ENCODE peak calls at places on chromosomes 7 and 10, in seven cellular contexts. One of them, this sample, is unnamed.
A peak's percentile ranks its signal among the peaks of the same experiment; 100 is the strongest.

GRCh38 chr10:110527731-110528171 is 30.0 kb downstream of the DUSP5 start:
- DNase-seq in tibial artery: no peak
- DNase-seq in choroid plexus epithelial cell: peak; percentile 78
- DNase-seq in astrocyte of the cerebellum: no peak
- DNase-seq in esophagus squamous epithelium: no peak
- DNase-seq in fibroblast of the aortic adventitia: peak; percentile 49
- DNase-seq in left ventricle myocardium inferior: no peak
- DNase-seq in this sample: no peak

GRCh38 chr10:127880557-127880956 is 12.2 kb downstream of the CLRN3 start:
- DNase-seq in tibial artery: no peak
- DNase-seq in choroid plexus epithelial cell: no peak
- DNase-seq in astrocyte of the cerebellum: no peak
- DNase-seq in esophagus squamous epithelium: no peak
- DNase-seq in fibroblast of the aortic adventitia: no peak
- DNase-seq in left ventricle myocardium inferior: no peak
- DNase-seq in this sample: peak; percentile 9

GRCh38 chr7:123177442-123177841 is 22.3 kb downstream of the SLC13A1 start:
- DNase-seq in tibial artery: no peak
- DNase-seq in choroid plexus epithelial cell: no peak
- DNase-seq in astrocyte of the cerebellum: no peak
- DNase-seq in esophagus squamous epithelium: no peak
- DNase-seq in fibroblast of the aortic adventitia: no peak
- DNase-seq in left ventricle myocardium inferior: no peak
- DNase-seq in this sample: no peak

GRCh38 chr10:79073784-79074432 is 5.1 kb downstream of the ZMIZ1 start:
- DNase-seq in tibial artery: peak; percentile 77
- DNase-seq in choroid plexus epithelial cell: peak; percentile 69
- DNase-seq in astrocyte of the cerebellum: no peak
- DNase-seq in esophagus squamous epithelium: no peak
- DNase-seq in fibroblast of the aortic adventitia: peak; percentile 31
- DNase-seq in left ventricle myocardium inferior: peak; percentile 58
- DNase-seq in this sample: no peak

GRCh38 chr10:73915206-73915851 is 4.4 kb downstream of the PLAU start:
- DNase-seq in tibial artery: no peak
- DNase-seq in choroid plexus epithelial cell: no peak
- DNase-seq in astrocyte of the cerebellum: no peak
- DNase-seq in esophagus squamous epithelium: no peak
- DNase-seq in fibroblast of the aortic adventitia: no peak
- DNase-seq in left ventricle myocardium inferior: no peak
- DNase-seq in this sample: no peak

GRCh38 chr10:114856544-114857287 is 35.1 kb downstream of the FHIP2A start:
- DNase-seq in tibial artery: no peak
- DNase-seq in choroid plexus epithelial cell: peak; percentile 93
- DNase-seq in astrocyte of the cerebellum: peak; percentile 62
- DNase-seq in esophagus squamous epithelium: no peak
- DNase-seq in fibroblast of the aortic adventitia: peak; percentile 92
- DNase-seq in left ventricle myocardium inferior: no peak
- DNase-seq in this sample: no peak

GRCh38 chr10:24256619-24257018 is 47.7 kb downstream of the KIAA1217 start:
- DNase-seq in tibial artery: no peak
- DNase-seq in choroid plexus epithelial cell: peak; percentile 28
- DNase-seq in astrocyte of the cerebellum: no peak
- DNase-seq in esophagus squamous epithelium: no peak
- DNase-seq in fibroblast of the aortic adventitia: peak; percentile 18
- DNase-seq in left ventricle myocardium inferior: no peak
- DNase-seq in this sample: no peak

GRCh38 chr10:45279702-45280101 is 35.7 kb downstream of the OR13A1 start:
- DNase-seq in tibial artery: no peak
- DNase-seq in choroid plexus epithelial cell: no peak
- DNase-seq in astrocyte of the cerebellum: no peak
- DNase-seq in esophagus squamous epithelium: no peak
- DNase-seq in fibroblast of the aortic adventitia: no peak
- DNase-seq in left ventricle myocardium inferior: no peak
- DNase-seq in this sample: no peak

GRCh38 chr10:69089638-69090599 is 2.0 kb downstream of the SRGN start:
- DNase-seq in tibial artery: no peak
- DNase-seq in choroid plexus epithelial cell: peak; percentile 82
- DNase-seq in astrocyte of the cerebellum: no peak
- DNase-seq in esophagus squamous epithelium: no peak
- DNase-seq in fibroblast of the aortic adventitia: peak; percentile 45
- DNase-seq in left ventricle myocardium inferior: no peak
- DNase-seq in this sample: peak; percentile 94

GRCh38 chr10:59847326-59847725 is 59.0 kb downstream of the CCDC6 start:
- DNase-seq in tibial artery: no peak
- DNase-seq in choroid plexus epithelial cell: no peak
- DNase-seq in astrocyte of the cerebellum: no peak
- DNase-seq in esophagus squamous epithelium: no peak
- DNase-seq in fibroblast of the aortic adventitia: no peak
- DNase-seq in left ventricle myocardium inferior: no peak
- DNase-seq in this sample: no peak

GRCh38 chr7:73509463-73509862 is 12.6 kb downstream of the BAZ1B start:
- DNase-seq in tibial artery: no peak
- DNase-seq in choroid plexus epithelial cell: no peak
- DNase-seq in astrocyte of the cerebellum: no peak
- DNase-seq in esophagus squamous epithelium: no peak
- DNase-seq in fibroblast of the aortic adventitia: no peak
- DNase-seq in left ventricle myocardium inferior: no peak
- DNase-seq in this sample: no peak

GRCh38 chr10:12322583-12323131 is 26.7 kb upstream of the CAMK1D start:
- DNase-seq in tibial artery: no peak
- DNase-seq in choroid plexus epithelial cell: no peak
- DNase-seq in astrocyte of the cerebellum: no peak
- DNase-seq in esophagus squamous epithelium: no peak
- DNase-seq in fibroblast of the aortic adventitia: no peak
- DNase-seq in left ventricle myocardium inferior: no peak
- DNase-seq in this sample: no peak

GRCh38 chr7:50791921-50792341 is 9.2 kb upstream of the GRB10 start:
- DNase-seq in tibial artery: no peak
- DNase-seq in choroid plexus epithelial cell: peak; percentile 74
- DNase-seq in astrocyte of the cerebellum: no peak
- DNase-seq in esophagus squamous epithelium: no peak
- DNase-seq in fibroblast of the aortic adventitia: peak; percentile 63
- DNase-seq in left ventricle myocardium inferior: no peak
- DNase-seq in this sample: no peak

GRCh38 chr7:121510302-121510701 is 114.2 kb upstream of the FAM3C start:
- DNase-seq in tibial artery: no peak
- DNase-seq in choroid plexus epithelial cell: no peak
- DNase-seq in astrocyte of the cerebellum: no peak
- DNase-seq in esophagus squamous epithelium: no peak
- DNase-seq in fibroblast of the aortic adventitia: no peak
- DNase-seq in left ventricle myocardium inferior: no peak
- DNase-seq in this sample: no peak

GRCh38 chr7:128405345-128406146 is 4.2 kb downstream of the IMPDH1 start:
- DNase-seq in tibial artery: no peak
- DNase-seq in choroid plexus epithelial cell: no peak
- DNase-seq in astrocyte of the cerebellum: no peak
- DNase-seq in esophagus squamous epithelium: no peak
- DNase-seq in fibroblast of the aortic adventitia: no peak
- DNase-seq in left ventricle myocardium inferior: peak; percentile 58
- DNase-seq in this sample: peak; percentile 60

GRCh38 chr7:6226194-6226799 is 46.1 kb downstream of the CYTH3 start:
- DNase-seq in tibial artery: no peak
- DNase-seq in choroid plexus epithelial cell: peak; percentile 67
- DNase-seq in astrocyte of the cerebellum: no peak
- DNase-seq in esophagus squamous epithelium: no peak
- DNase-seq in fibroblast of the aortic adventitia: peak; percentile 88
- DNase-seq in left ventricle myocardium inferior: no peak
- DNase-seq in this sample: no peak

GRCh38 chr7:712601-713457 is 13.7 kb upstream of the DNAAF5 start:
- DNase-seq in tibial artery: peak; percentile 56
- DNase-seq in choroid plexus epithelial cell: no peak
- DNase-seq in astrocyte of the cerebellum: no peak
- DNase-seq in esophagus squamous epithelium: no peak
- DNase-seq in fibroblast of the aortic adventitia: no peak
- DNase-seq in left ventricle myocardium inferior: no peak
- DNase-seq in this sample: no peak

GRCh38 chr10:48506147-48506917 is 98.5 kb downstream of the ARHGAP22 start:
- DNase-seq in tibial artery: no peak
- DNase-seq in choroid plexus epithelial cell: peak; percentile 74
- DNase-seq in astrocyte of the cerebellum: no peak
- DNase-seq in esophagus squamous epithelium: no peak
- DNase-seq in fibroblast of the aortic adventitia: peak; percentile 25
- DNase-seq in left ventricle myocardium inferior: no peak
- DNase-seq in this sample: peak; percentile 66

GRCh38 chr7:123682690-123683089 is 27.0 kb downstream of the LMOD2 start:
- DNase-seq in tibial artery: no peak
- DNase-seq in choroid plexus epithelial cell: peak; percentile 88
- DNase-seq in astrocyte of the cerebellum: peak; percentile 65
- DNase-seq in esophagus squamous epithelium: no peak
- DNase-seq in fibroblast of the aortic adventitia: peak; percentile 81
- DNase-seq in left ventricle myocardium inferior: no peak
- DNase-seq in this sample: peak; percentile 58

GRCh38 chr7:118005021-118005420 is 131.8 kb upstream of the CTTNBP2 start:
- DNase-seq in tibial artery: no peak
- DNase-seq in choroid plexus epithelial cell: no peak
- DNase-seq in astrocyte of the cerebellum: no peak
- DNase-seq in esophagus squamous epithelium: no peak
- DNase-seq in fibroblast of the aortic adventitia: no peak
- DNase-seq in left ventricle myocardium inferior: no peak
- DNase-seq in this sample: no peak

GRCh38 chr10:71580926-71581325 is 138.7 kb downstream of the C10orf105 start:
- DNase-seq in tibial artery: no peak
- DNase-seq in choroid plexus epithelial cell: no peak
- DNase-seq in astrocyte of the cerebellum: no peak
- DNase-seq in esophagus squamous epithelium: no peak
- DNase-seq in fibroblast of the aortic adventitia: no peak
- DNase-seq in left ventricle myocardium inferior: no peak
- DNase-seq in this sample: no peak

GRCh38 chr10:131885391-131886165 is 15.2 kb upstream of the PPP2R2D start:
- DNase-seq in tibial artery: peak; percentile 79
- DNase-seq in choroid plexus epithelial cell: peak; percentile 67
- DNase-seq in astrocyte of the cerebellum: no peak
- DNase-seq in esophagus squamous epithelium: no peak
- DNase-seq in fibroblast of the aortic adventitia: peak; percentile 48
- DNase-seq in left ventricle myocardium inferior: peak; percentile 74
- DNase-seq in this sample: peak; percentile 69

GRCh38 chr10:119301397-119301796 is 94.0 kb downstream of the GRK5 start:
- DNase-seq in tibial artery: no peak
- DNase-seq in choroid plexus epithelial cell: no peak
- DNase-seq in astrocyte of the cerebellum: no peak
- DNase-seq in esophagus squamous epithelium: no peak
- DNase-seq in fibroblast of the aortic adventitia: no peak
- DNase-seq in left ventricle myocardium inferior: no peak
- DNase-seq in this sample: peak; percentile 44

GRCh38 chr7:107234436-107234835 is 65.6 kb downstream of the HBP1 start:
- DNase-seq in tibial artery: no peak
- DNase-seq in choroid plexus epithelial cell: no peak
- DNase-seq in astrocyte of the cerebellum: no peak
- DNase-seq in esophagus squamous epithelium: no peak
- DNase-seq in fibroblast of the aortic adventitia: no peak
- DNase-seq in left ventricle myocardium inferior: no peak
- DNase-seq in this sample: no peak

DNA sequence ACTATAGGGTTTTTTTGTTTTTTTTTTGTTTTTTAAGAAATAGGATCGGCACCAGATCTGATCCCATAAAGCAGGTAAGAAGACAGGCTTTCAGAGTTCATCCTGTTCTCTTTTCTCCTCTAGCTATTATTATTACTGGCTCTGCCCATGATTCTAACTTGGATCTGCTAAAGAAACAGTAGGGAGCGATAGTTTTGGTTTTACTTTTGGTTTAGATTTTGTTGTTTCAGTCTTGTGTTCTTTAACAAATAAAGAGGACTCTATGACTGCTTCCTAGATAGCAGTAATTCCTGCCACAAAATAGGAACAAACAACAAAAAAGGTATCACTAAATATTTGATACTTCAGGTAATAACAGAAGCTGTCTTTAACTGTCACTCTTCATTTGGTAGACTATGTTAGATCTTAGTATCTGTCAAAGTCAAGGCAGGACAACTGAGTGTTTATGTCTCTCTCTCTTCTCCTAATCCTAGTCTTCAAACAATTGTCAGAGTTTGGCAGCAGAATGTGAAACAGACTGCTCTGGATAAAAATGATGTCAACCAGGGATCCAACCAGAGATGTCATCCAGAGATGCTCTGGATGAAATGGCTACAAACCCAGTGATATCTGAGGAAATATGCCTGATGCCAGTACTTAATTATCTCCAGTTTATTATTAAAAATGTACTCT is 99.8 kb downstream of the KMT2C start:
- DNase-seq in tibial artery: no peak
- DNase-seq in choroid plexus epithelial cell: peak; percentile 53
- DNase-seq in astrocyte of the cerebellum: no peak
- DNase-seq in esophagus squamous epithelium: no peak
- DNase-seq in fibroblast of the aortic adventitia: peak; percentile 32
- DNase-seq in left ventricle myocardium inferior: no peak
- DNase-seq in this sample: peak; percentile 15
- H3K4me3 ChIP-seq in tibial artery: peak overlapping the region; percentile 12
- H3K4me3 ChIP-seq in choroid plexus epithelial cell: peak overlapping the region; percentile 32
- H3K4me3 ChIP-seq in astrocyte of the cerebellum: no peak overlapping the region
- H3K4me3 ChIP-seq in esophagus squamous epithelium: peak overlapping the region; percentile 6
- H3K4me3 ChIP-seq in fibroblast of the aortic adventitia: peak overlapping the region; percentile 49
- H3K4me3 ChIP-seq in left ventricle myocardium inferior: peak overlapping the region; percentile 37
- H3K4me3 ChIP-seq in this sample: peak overlapping the region; percentile 22

GRCh38 chr7:100612730-100613446 is 548 bp downstream of the MOSPD3 start:
- DNase-seq in tibial artery: peak; percentile 74
- DNase-seq in choroid plexus epithelial cell: no peak
- DNase-seq in astrocyte of the cerebellum: no peak
- DNase-seq in esophagus squamous epithelium: no peak
- DNase-seq in fibroblast of the aortic adventitia: no peak
- DNase-seq in left ventricle myocardium inferior: no peak
- DNase-seq in this sample: no peak
- TF ChIP-seq CTCF in tibial artery: no peak
- TF ChIP-seq CTCF in choroid plexus epithelial cell: peak; percentile 8
- TF ChIP-seq CTCF in astrocyte of the cerebellum: peak; percentile 16
- TF ChIP-seq CTCF in esophagus squamous epithelium: no peak
- TF ChIP-seq CTCF in fibroblast of the aortic adventitia: no peak
- TF ChIP-seq CTCF in left ventricle myocardium inferior: no peak
- TF ChIP-seq CTCF in this sample: no peak

GRCh38 chr10:94902570-94902969 is 35.9 kb upstream of the CYP2C9 start:
- DNase-seq in tibial artery: no peak
- DNase-seq in choroid plexus epithelial cell: no peak
- DNase-seq in astrocyte of the cerebellum: no peak
- DNase-seq in esophagus squamous epithelium: no peak
- DNase-seq in fibroblast of the aortic adventitia: no peak
- DNase-seq in left ventricle myocardium inferior: no peak
- DNase-seq in this sample: no peak
- H3K4me3 ChIP-seq in tibial artery: no peak overlapping the region
- H3K4me3 ChIP-seq in choroid plexus epithelial cell: no peak overlapping the region
- H3K4me3 ChIP-seq in astrocyte of the cerebellum: no peak overlapping the region
- H3K4me3 ChIP-seq in esophagus squamous epithelium: no peak overlapping the region
- H3K4me3 ChIP-seq in fibroblast of the aortic adventitia: no peak overlapping the region
- H3K4me3 ChIP-seq in left ventricle myocardium inferior: no peak overlapping the region
- H3K4me3 ChIP-seq in this sample: no peak overlapping the region

DNA sequence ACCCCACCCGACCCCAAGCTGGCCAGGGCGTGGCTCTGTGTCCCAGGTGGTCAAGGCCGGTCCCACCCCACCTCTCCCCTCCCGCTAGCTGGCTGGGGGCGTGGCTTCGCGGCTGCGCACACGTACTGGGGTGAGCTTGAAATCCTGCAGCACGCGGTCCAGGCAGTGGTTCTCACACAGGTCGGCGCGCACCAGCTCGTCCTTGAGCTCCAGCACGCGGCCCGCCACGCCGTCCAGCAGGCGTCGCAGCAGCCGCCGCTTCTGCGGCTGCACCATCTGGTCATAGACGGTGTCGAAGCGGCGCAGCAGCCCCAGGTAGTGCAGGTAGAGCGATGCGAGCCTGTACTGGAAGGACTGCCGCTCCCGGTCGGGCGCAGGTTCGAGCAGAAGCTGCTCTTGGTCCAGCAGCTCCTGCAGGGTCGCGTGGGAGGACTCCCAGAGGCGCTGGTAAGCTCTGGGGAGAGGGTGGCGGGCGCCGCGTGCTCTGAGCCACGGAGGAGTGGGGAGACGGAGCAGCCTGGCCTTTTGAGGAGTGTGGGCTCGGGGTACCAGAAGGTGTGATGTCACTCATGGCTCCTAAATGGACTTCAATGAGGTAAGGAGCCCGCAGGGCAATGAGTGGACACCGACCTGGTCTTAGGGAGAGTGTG is 5.8 kb downstream of the H2BK1 start:
- DNase-seq in tibial artery: no peak
- DNase-seq in choroid plexus epithelial cell: no peak
- DNase-seq in astrocyte of the cerebellum: no peak
- DNase-seq in esophagus squamous epithelium: no peak
- DNase-seq in fibroblast of the aortic adventitia: no peak
- DNase-seq in left ventricle myocardium inferior: no peak
- DNase-seq in this sample: no peak
- TF ChIP-seq CTCF in tibial artery: no peak
- TF ChIP-seq CTCF in choroid plexus epithelial cell: no peak
- TF ChIP-seq CTCF in astrocyte of the cerebellum: no peak
- TF ChIP-seq CTCF in esophagus squamous epithelium: no peak
- TF ChIP-seq CTCF in fibroblast of the aortic adventitia: no peak
- TF ChIP-seq CTCF in left ventricle myocardium inferior: no peak
- TF ChIP-seq CTCF in this sample: no peak